ENCODE peak calls at places on chromosomes 4 and X, in eight cellular contexts. E, S, G, K, W, L, Q and F are unnamed samples. For H3K4me1, the result is how much of the 10 kb centered on the place peaks cover.

GRCh38 chr4:20844311-20844710 is 144.1 kb downstream of the PACRGL start:
- DNase-seq in S (no peak), K (no peak), E (no peak), G (no peak), L (no peak), Q (no peak), W (no peak), F (no peak)

GRCh38 chr4:120049732-120050494 is 16.7 kb downstream of the MAD2L1 start:
- DNase-seq in L (peak), W (no peak), K (peak), E (peak), Q (peak), S (peak), G (peak), F (peak)

GRCh38 chr4:139484861-139485311 is 31.0 kb downstream of the RAB33B start:
- DNase-seq in Q (no peak), W (no peak), L (no peak), E (no peak), S (no peak), K (no peak), G (no peak), F (no peak)

GRCh38 chr4:64146030-64146429 is 263.2 kb downstream of the TECRL start:
- DNase-seq in S (no peak), E (no peak), W (no peak), G (no peak), Q (no peak), K (no peak), L (no peak), F (no peak)

GRCh38 chr4:144645621-144646522 is at the start of gene HHIP:
- DNase-seq in W (peak), G (peak), L (peak), K (peak), S (peak), Q (peak), E (no peak), F (peak)

GRCh38 chr4:141352775-141353544 is 132.3 kb downstream of the ZNF330 start:
- DNase-seq in S (peak), L (peak), W (no peak), Q (peak), G (no peak), K (no peak), E (no peak), F (no peak)

GRCh38 chr4:23135792-23136645 is 443.3 kb downstream of the GBA3 start:
- DNase-seq in K (no peak), G (no peak), Q (peak), S (peak), E (no peak), L (no peak), W (no peak), F (no peak)

GRCh38 chr4:8728536-8729407 is 136.2 kb downstream of the CPZ start:
- DNase-seq in L (no peak), K (peak), S (no peak), E (no peak), Q (no peak), G (no peak), W (peak), F (no peak)

GRCh38 chr4:150664935-150665334 is 83.0 kb downstream of the MAB21L2 start:
- DNase-seq in W (no peak), E (no peak), G (no peak), Q (peak), S (peak), K (no peak), L (no peak), F (no peak)

GRCh38 chrX:10399152-10399741 is 221.1 kb downstream of the MID1 start:
- DNase-seq in W (no peak), K (no peak), L (no peak), E (no peak), S (peak), Q (no peak), G (no peak), F (no peak)

GRCh38 chr4:15479913-15480185 is 10.2 kb downstream of the CC2D2A start:
- DNase-seq in L (no peak), G (no peak), E (no peak), K (no peak), S (peak), Q (peak), W (no peak), F (no peak)

GRCh38 chrX:95044331-95044730 is 1370.3 kb downstream of the FAM133A start:
- DNase-seq in L (no peak), W (no peak), Q (no peak), S (no peak), K (no peak), G (no peak), E (no peak), F (no peak)

GRCh38 chrX:136146614-136147319 is 566 bp upstream of the FHL1 start:
- DNase-seq in S (no peak), E (no peak), L (peak), Q (peak), W (peak), G (no peak), K (no peak), F (no peak)

GRCh38 chr4:186931519-186931918 is 207.9 kb upstream of the FAT1 start:
- DNase-seq in E (no peak), K (no peak), S (peak), Q (peak), L (no peak), G (no peak), W (no peak), F (no peak)

GRCh38 chrX:133171962-133172708 is 46.0 kb downstream of the TFDP3 start:
- DNase-seq in W (no peak), Q (peak), G (no peak), K (no peak), L (no peak), E (no peak), S (peak), F (no peak)

GRCh38 chr4:8664031-8664805 is 71.7 kb downstream of the CPZ start:
- DNase-seq in S (no peak), L (no peak), K (no peak), E (no peak), W (no peak), G (no peak), Q (no peak), F (no peak)

GRCh38 chrX:150408007-150408406 is 44.9 kb downstream of the MAMLD1 start:
- DNase-seq in E (no peak), K (no peak), G (no peak), W (no peak), Q (no peak), L (no peak), S (no peak), F (no peak)

GRCh38 chr4:113116414-113117345 is 67.2 kb downstream of the ANK2 start:
- DNase-seq in E (no peak), K (peak), W (no peak), S (peak), Q (no peak), G (no peak), L (peak), F (no peak)

GRCh38 chr4:110669663-110670062 is 46.8 kb upstream of the PITX2 start:
- DNase-seq in E (peak), W (no peak), K (no peak), Q (peak), G (no peak), L (no peak), S (no peak), F (no peak)

GRCh38 chr4:145843148-145843547 is 95.5 kb downstream of the ZNF827 start:
- DNase-seq in Q (peak), E (no peak), K (no peak), G (no peak), W (no peak), L (no peak), S (peak), F (no peak)

GRCh38 chr4:6111354-6111930 is 88.9 kb downstream of the JAKMIP1 start:
- DNase-seq in S (no peak), G (no peak), W (no peak), K (no peak), Q (no peak), E (no peak), L (no peak), F (no peak)

GRCh38 chr4:87975466-87975865 is at the start of gene SPP1:
- DNase-seq in K (peak), W (peak), G (no peak), L (no peak), Q (peak), S (peak), E (no peak), F (no peak)

GRCh38 chr4:5003372-5003857 is 15.8 kb downstream of the CYTL1 start:
- DNase-seq in E (no peak), G (no peak), Q (no peak), L (no peak), K (no peak), S (no peak), W (no peak), F (no peak)

GRCh38 chr4:121784401-121784800 is 16.7 kb upstream of the EXOSC9 start:
- DNase-seq in W (no peak), E (no peak), S (no peak), L (no peak), Q (peak), G (no peak), K (no peak), F (no peak)

GRCh38 chr4:141541851-141542250 is 94.5 kb upstream of the IL15 start:
- DNase-seq in Q (peak), W (no peak), S (peak), K (no peak), L (no peak), E (no peak), G (no peak), F (no peak)

GRCh38 chrX:56766554-56767412 is 37.7 kb downstream of the NBDY start:
- DNase-seq in W (no peak), G (no peak), K (peak), L (no peak), S (peak), E (no peak), Q (peak), F (no peak)

GRCh38 chr4:26991057-26991456 is 130.4 kb downstream of the STIM2 start:
- DNase-seq in W (no peak), Q (no peak), G (no peak), L (no peak), E (no peak), K (no peak), S (no peak), F (no peak)

GRCh38 chr4:4658051-4658450 is 116.2 kb upstream of the STX18 start:
- DNase-seq in Q (no peak), S (no peak), G (no peak), E (no peak), L (no peak), K (no peak), W (no peak), F (no peak)

GRCh38 chrX:116009871-116010710 is 160.5 kb upstream of the AGTR2 start:
- DNase-seq in W (no peak), S (no peak), G (no peak), K (peak), L (peak), Q (no peak), E (no peak), F (no peak)

GRCh38 chrX:150621652-150622051 is 53.2 kb downstream of the MTM1 start:
- DNase-seq in Q (no peak), E (no peak), W (no peak), L (no peak), S (no peak), K (no peak), G (no peak), F (no peak)

GRCh38 chr4:53490161-53490915 is 100.9 kb downstream of the LNX1 start:
- DNase-seq in E (no peak), G (no peak), S (peak), L (no peak), W (no peak), Q (peak), K (no peak), F (no peak)

GRCh38 chrX:77776648-77777047 is 9.4 kb downstream of the ATRX start:
- DNase-seq in L (no peak), K (no peak), Q (no peak), E (no peak), S (no peak), W (no peak), G (no peak), F (no peak)

GRCh38 chr4:105657117-105657765 is 51.2 kb downstream of the INTS12 start:
- DNase-seq in Q (no peak), G (no peak), K (no peak), S (no peak), L (no peak), E (no peak), W (no peak), F (no peak)

GRCh38 chr4:167114416-167114971 is 119.8 kb downstream of the SPOCK3 start:
- DNase-seq in E (no peak), G (no peak), K (no peak), S (no peak), Q (no peak), L (no peak), W (no peak), F (no peak)

GRCh38 chr4:89212666-89213381 is 94.8 kb downstream of the GPRIN3 start:
- DNase-seq in W (no peak), E (no peak), K (no peak), S (peak), L (no peak), G (no peak), Q (peak), F (no peak)

GRCh38 chr4:137467537-137467936 is 64.8 kb downstream of the PCDH18 start:
- DNase-seq in W (no peak), K (no peak), L (no peak), Q (no peak), G (no peak), E (no peak), S (no peak), F (no peak)

DNA sequence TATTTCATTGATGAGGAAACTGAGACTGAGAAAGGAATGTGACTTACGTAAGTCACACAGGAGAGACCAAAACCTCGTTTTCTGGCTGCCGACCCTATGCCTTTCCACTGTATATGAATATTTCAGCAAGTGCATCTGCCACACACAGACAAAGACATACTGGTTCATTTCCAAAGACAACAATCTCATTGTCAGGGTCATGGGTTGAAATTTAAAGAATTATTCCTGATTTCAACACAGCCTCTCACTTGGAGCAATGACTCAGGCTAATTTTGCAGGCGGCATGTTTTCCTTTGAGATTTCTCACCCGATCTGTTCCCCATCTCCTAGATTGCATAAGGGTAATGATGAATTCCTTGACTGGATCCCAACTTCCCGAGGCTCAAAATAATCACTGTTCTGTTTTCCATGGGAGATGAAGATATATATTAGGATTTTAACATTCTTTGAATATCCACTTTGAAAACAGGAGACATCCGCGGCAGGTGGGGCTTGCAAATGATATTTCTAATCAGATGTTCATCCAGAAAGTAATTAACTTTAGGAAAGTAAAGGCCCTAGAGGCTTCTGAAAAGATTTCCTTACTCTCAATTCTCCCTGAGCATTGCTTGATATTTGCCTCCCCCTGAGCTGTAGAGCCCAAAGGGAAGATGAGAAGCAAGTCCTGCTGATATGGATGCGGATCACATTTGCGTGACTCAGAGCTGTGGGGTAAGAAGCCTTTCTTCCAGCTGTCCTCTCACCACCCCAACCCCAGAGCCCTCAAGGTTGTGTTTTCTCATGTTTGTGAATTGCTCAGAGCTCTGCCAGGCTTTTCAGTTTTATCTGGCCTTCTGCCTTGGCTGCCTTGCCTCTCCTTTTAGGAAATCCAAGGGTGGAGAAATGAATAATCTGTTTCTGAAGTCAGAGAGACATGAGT is 361.1 kb upstream of the BOD1L1 start:
- DNase-seq in S (peak), W (no peak), G (peak), Q (peak), E (peak), L (peak), K (no peak), F (peak)
- H3K4me1 ChIP-seq in S (under half), W (under half), G (under half), Q (under half), E (under half), L (under half), K (under half), F (under half)

DNA sequence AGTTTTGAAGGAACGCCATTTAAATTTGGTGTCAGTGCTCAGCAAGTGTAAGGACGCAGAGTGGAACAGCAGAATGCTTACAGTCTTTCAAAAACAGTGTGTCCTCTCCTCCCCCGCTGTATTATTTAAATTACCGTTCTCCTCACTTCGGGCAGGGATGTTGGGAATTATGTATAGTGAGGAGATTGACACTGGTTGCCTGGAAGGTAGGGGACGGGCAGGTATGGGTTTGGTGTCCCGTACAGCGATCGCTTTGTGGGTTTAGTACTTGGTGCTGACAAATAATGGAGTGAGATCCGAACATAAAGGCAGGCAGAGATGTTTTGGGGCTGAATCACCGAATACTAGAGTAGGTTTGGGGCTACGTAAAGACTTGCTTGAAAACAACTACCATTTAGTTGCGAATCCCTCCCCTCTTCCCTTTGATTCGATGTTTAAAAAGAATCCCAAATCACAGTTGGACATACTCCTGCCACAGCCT is 2.1 kb upstream of the NKX3-2 start:
- DNase-seq in L (no peak), S (no peak), G (no peak), W (no peak), E (no peak), Q (no peak), K (no peak), F (no peak)
- H3K4me1 ChIP-seq in L (under half), S (under half), G (half or more), W (under half), E (under half), Q (under half), K (under half), F (under half)

GRCh38 chr4:94475794-94476193 is 24.1 kb downstream of the PDLIM5 start:
- DNase-seq in G (no peak), E (no peak), K (no peak), L (no peak), S (no peak), W (no peak), Q (no peak), F (no peak)
- H3K4me1 ChIP-seq in G (under half), E (half or more), K (under half), L (under half), S (half or more), W (under half), Q (under half), F (under half)

GRCh38 chrX:154356596-154356995 is 17.8 kb downstream of the FLNA start:
- DNase-seq in K (no peak), S (no peak), E (no peak), L (peak), Q (no peak), G (no peak), W (no peak), F (no peak)

GRCh38 chrX:154358829-154359228 is 15.6 kb downstream of the FLNA start:
- DNase-seq in E (no peak), W (no peak), G (no peak), Q (no peak), S (no peak), K (no peak), L (no peak), F (no peak)

GRCh38 chrX:154359362-154360154 is 14.9 kb downstream of the FLNA start:
- DNase-seq in E (no peak), L (no peak), K (no peak), Q (no peak), S (no peak), W (no peak), G (no peak), F (no peak)

GRCh38 chrX:154357205-154357604 is 17.2 kb downstream of the FLNA start:
- DNase-seq in E (no peak), G (no peak), W (no peak), Q (no peak), K (no peak), S (no peak), L (no peak), F (no peak)

GRCh38 chrX:154358011-154358410 is 16.4 kb downstream of the FLNA start:
- DNase-seq in W (no peak), S (no peak), Q (no peak), K (no peak), L (no peak), G (no peak), E (no peak), F (no peak)
- H3K4me1 ChIP-seq in W (under half), S (under half), Q (under half), K (under half), L (under half), G (under half), E (under half), F (under half)

GRCh38 chrX:129247642-129248041 is 275.6 kb downstream of the SMARCA1 start:
- DNase-seq in E (no peak), K (no peak), S (no peak), L (no peak), W (no peak), G (no peak), Q (no peak), F (no peak)
- H3K4me1 ChIP-seq in E (under half), K (under half), S (under half), L (under half), W (under half), G (under half), Q (under half), F (under half)